ENCODE peak calls at places on chromosomes 5 and 9, in five cellular contexts. O, K, R, B and A are unnamed samples.

GRCh38 chr5:167916261-167916660 is 375.2 kb upstream of the WWC1 start:
- DNase-seq in O (no peak), K (no peak), B (no peak), R (no peak), A (no peak)

GRCh38 chr5:154541553-154541952 is 63.5 kb upstream of the HAND1 start:
- DNase-seq in O (no peak), R (peak), K (no peak), B (no peak), A (no peak)

GRCh38 chr9:96554326-96554725 is 65.3 kb downstream of the CDC14B start:
- DNase-seq in B (no peak), K (no peak), O (no peak), R (no peak), A (no peak)

GRCh38 chr5:28234356-28234968 is 1196.1 kb upstream of the CDH9 start:
- DNase-seq in R (no peak), K (no peak), O (no peak), B (no peak), A (no peak)

GRCh38 chr5:139725073-139725830 is 70.4 kb upstream of the PSD2 start:
- DNase-seq in O (peak), K (no peak), R (no peak), B (no peak), A (peak)

GRCh38 chr9:123089040-123089439 is 55.6 kb downstream of the GPR21 start:
- DNase-seq in R (no peak), B (no peak), K (no peak), O (no peak), A (no peak)

GRCh38 chr9:87112656-87113055 is 165.3 kb upstream of the GAS1 start:
- DNase-seq in R (no peak), K (no peak), B (no peak), O (no peak), A (no peak)

GRCh38 chr9:76887951-76888350 is 18.0 kb downstream of the PRUNE2 start:
- DNase-seq in B (no peak), O (no peak), R (no peak), K (no peak), A (no peak)

GRCh38 chr5:84249918-84250635 is 134.6 kb downstream of the EDIL3 start:
- DNase-seq in B (no peak), O (peak), R (no peak), K (no peak), A (no peak)

GRCh38 chr9:132125944-132126720 is 35.7 kb upstream of the NTNG2 start:
- DNase-seq in O (no peak), R (no peak), B (no peak), K (no peak), A (no peak)

GRCh38 chr5:166509085-166509484 is 1782.4 kb upstream of the WWC1 start:
- DNase-seq in K (no peak), B (peak), R (no peak), O (no peak), A (no peak)

GRCh38 chr5:62593331-62593730 is 14.7 kb downstream of the LRRC70 start:
- DNase-seq in O (no peak), R (no peak), K (no peak), B (no peak), A (no peak)

GRCh38 chr9:89619739-89620138 is 14.9 kb downstream of the GADD45G start:
- DNase-seq in K (no peak), R (no peak), B (no peak), O (no peak), A (no peak)

GRCh38 chr9:91899611-91900010 is 50.4 kb downstream of the ROR2 start:
- DNase-seq in R (no peak), O (no peak), B (no peak), K (no peak), A (no peak)

GRCh38 chr9:103941104-103941503 is 153.0 kb upstream of the SMC2 start:
- DNase-seq in B (no peak), K (no peak), O (no peak), R (no peak), A (no peak)

GRCh38 chr5:95530441-95530840 is 24.3 kb downstream of the SKIC3 start:
- DNase-seq in O (peak), K (no peak), B (no peak), R (no peak), A (no peak)

GRCh38 chr9:97398999-97399758 is 12.7 kb upstream of the TDRD7 start:
- DNase-seq in O (peak), R (peak), K (peak), B (peak), A (peak)

GRCh38 chr5:88377705-88378656 is 109.3 kb upstream of the TMEM161B start:
- DNase-seq in R (no peak), K (no peak), O (no peak), B (no peak), A (no peak)

GRCh38 chr9:105883847-105884246 is 189.5 kb downstream of the TMEM38B start:
- DNase-seq in K (no peak), O (no peak), B (no peak), R (no peak), A (no peak)

GRCh38 chr5:152593388-152593787 is 188.3 kb upstream of the NMUR2 start:
- DNase-seq in K (no peak), B (no peak), R (no peak), O (no peak), A (no peak)

GRCh38 chr5:139816566-139816965 is 21.0 kb downstream of the PSD2 start:
- DNase-seq in O (no peak), R (no peak), K (no peak), B (no peak), A (no peak)

GRCh38 chr9:133539434-133539833 is 4.9 kb downstream of the ADAMTSL2 start:
- DNase-seq in O (no peak), R (no peak), B (no peak), K (peak), A (no peak)

GRCh38 chr5:50564079-50564478 is 102.4 kb upstream of the PARP8 start:
- DNase-seq in R (no peak), K (no peak), B (no peak), O (no peak), A (no peak)

GRCh38 chr9:8589476-8589875 is 789.9 kb upstream of the DMAC1 start:
- DNase-seq in O (no peak), K (no peak), R (no peak), B (no peak), A (no peak)

GRCh38 chr9:85731128-85731630 is 10.6 kb downstream of the AGTPBP1 start:
- DNase-seq in K (no peak), B (no peak), R (no peak), O (no peak), A (no peak)

GRCh38 chr5:173920024-173920753 is 32.0 kb downstream of the CPEB4 start:
- DNase-seq in O (no peak), K (no peak), B (no peak), R (no peak), A (no peak)

GRCh38 chr5:59873113-59873512 is 20.4 kb downstream of the PDE4D start:
- DNase-seq in K (no peak), B (no peak), O (peak), R (no peak), A (no peak)

GRCh38 chr9:136674786-136675349 is 12.2 kb downstream of the EGFL7 start:
- DNase-seq in B (no peak), R (peak), K (no peak), O (no peak), A (no peak)

GRCh38 chr5:34735436-34736426 is 79.6 kb downstream of the RAI14 start:
- DNase-seq in O (peak), R (no peak), K (no peak), B (no peak), A (no peak)

GRCh38 chr5:42377496-42377895 is 45.7 kb upstream of the GHR start:
- DNase-seq in R (no peak), B (no peak), K (no peak), O (no peak), A (no peak)

GRCh38 chr5:83265318-83265717 is 188.0 kb downstream of the XRCC4 start:
- DNase-seq in K (no peak), B (no peak), R (peak), O (no peak), A (peak)

GRCh38 chr9:124769451-124770358 is 1.4 kb downstream of the NR6A1 start:
- DNase-seq in K (no peak), B (peak), R (peak), O (no peak), A (peak)

GRCh38 chr9:137630126-137630525 is 11.3 kb downstream of the EHMT1 start:
- DNase-seq in B (no peak), O (no peak), K (no peak), R (no peak), A (no peak)

GRCh38 chr5:17105744-17106450 is 111.5 kb upstream of the BASP1 start:
- DNase-seq in K (no peak), B (no peak), R (no peak), O (peak), A (no peak)

GRCh38 chr5:154857091-154857533 is 1.3 kb upstream of the CNOT8 start:
- DNase-seq in B (peak), K (peak), R (no peak), O (no peak), A (no peak)

GRCh38 chr5:167684251-167684650 is 607.2 kb upstream of the WWC1 start:
- DNase-seq in O (no peak), K (no peak), R (no peak), B (no peak), A (no peak)

GRCh38 chr5:158074992-158075769 is 216.2 kb upstream of the CLINT1 start:
- DNase-seq in R (peak), B (peak), O (peak), K (peak), A (peak)

GRCh38 chr9:123645126-123645525 is 284.8 kb downstream of the DENND1A start:
- DNase-seq in K (no peak), B (no peak), R (no peak), O (no peak), A (no peak)

GRCh38 chr5:616342-617039 is 4.4 kb downstream of the CEP72 start:
- DNase-seq in B (no peak), R (no peak), O (no peak), K (no peak), A (peak)
- TF ChIP-seq CTCF in B (no peak), R (no peak), O (peak), K (no peak), A (no peak)

GRCh38 chr5:107930891-107931290 is 260.2 kb upstream of the EFNA5 start:
- DNase-seq in K (no peak), O (no peak), B (no peak), R (no peak), A (no peak)

GRCh38 chr5:107929080-107929479 is 258.3 kb upstream of the EFNA5 start:
- DNase-seq in K (no peak), R (no peak), O (no peak), B (no peak), A (no peak)

GRCh38 chr5:107933326-107933725 is 262.6 kb upstream of the EFNA5 start:
- DNase-seq in B (no peak), R (no peak), O (no peak), K (no peak), A (no peak)

GRCh38 chr5:107926121-107926520 is 255.4 kb upstream of the EFNA5 start:
- DNase-seq in B (no peak), O (no peak), K (no peak), R (no peak), A (no peak)

GRCh38 chr5:107930092-107930491 is 259.4 kb upstream of the EFNA5 start:
- DNase-seq in B (no peak), O (no peak), R (no peak), K (no peak), A (no peak)
- TF ChIP-seq CTCF in B (no peak), O (no peak), R (no peak), K (no peak), A (no peak)

DNA sequence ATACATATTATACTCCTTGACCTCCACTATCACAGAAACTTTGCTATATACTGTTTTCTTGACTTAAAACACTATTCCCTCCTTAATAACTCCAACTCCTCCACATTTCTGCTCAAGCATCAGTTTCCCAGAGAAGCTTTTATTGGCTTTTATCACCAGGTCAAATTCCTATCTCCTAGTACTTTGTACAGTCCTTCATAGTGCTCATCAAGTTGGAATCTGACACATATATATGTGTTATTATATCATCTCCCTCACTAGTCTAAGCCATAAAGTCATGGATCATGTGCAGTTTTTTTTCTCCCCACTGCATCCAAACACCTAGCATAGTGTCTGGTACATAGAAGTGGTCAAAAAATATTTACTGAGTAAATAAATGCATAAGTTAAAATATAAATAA is 59.1 kb downstream of the BHMT start:
- DNase-seq in K (no peak), R (no peak), O (no peak), B (no peak), A (no peak)
- TF ChIP-seq CTCF in K (no peak), R (no peak), O (no peak), B (no peak), A (no peak)

GRCh38 chr9:35813434-35814105 is 1.3 kb downstream of the HINT2 start:
- DNase-seq in O (no peak), B (no peak), R (no peak), K (no peak), A (peak)
- TF ChIP-seq CTCF in O (peak), B (peak), R (no peak), K (no peak), A (peak)

GRCh38 chr5:103941554-103941953 is 379.0 kb upstream of the NUDT12 start:
- DNase-seq in K (no peak), R (no peak), B (no peak), O (no peak), A (no peak)

GRCh38 chr5:103938151-103938671 is 375.6 kb upstream of the NUDT12 start:
- DNase-seq in O (no peak), K (no peak), B (no peak), R (no peak), A (no peak)

GRCh38 chr5:103943243-103943642 is 380.7 kb upstream of the NUDT12 start:
- DNase-seq in K (no peak), B (no peak), R (no peak), O (no peak), A (no peak)

GRCh38 chr5:103942587-103943186 is 380.1 kb upstream of the NUDT12 start:
- DNase-seq in O (no peak), B (no peak), K (no peak), R (no peak), A (no peak)
- TF ChIP-seq CTCF in O (no peak), B (no peak), K (no peak), R (no peak), A (no peak)

GRCh38 chr5:172735141-172735831 is 35.7 kb downstream of the DUSP1 start:
- DNase-seq in K (no peak), R (no peak), O (no peak), B (no peak), A (no peak)

GRCh38 chr5:172731286-172732073 is 39.5 kb downstream of the DUSP1 start:
- DNase-seq in R (peak), K (no peak), O (no peak), B (no peak), A (peak)

GRCh38 chr5:172732201-172732865 is 38.7 kb downstream of the DUSP1 start:
- DNase-seq in R (no peak), O (no peak), K (no peak), B (no peak), A (no peak)

GRCh38 chr5:172733974-172734346 is 37.0 kb downstream of the DUSP1 start:
- DNase-seq in K (no peak), B (no peak), R (no peak), O (no peak), A (no peak)

GRCh38 chr5:172733179-172733973 is 37.6 kb downstream of the DUSP1 start:
- DNase-seq in B (no peak), O (peak), K (peak), R (peak), A (peak)
- TF ChIP-seq CTCF in B (no peak), O (no peak), K (no peak), R (no peak), A (no peak)

GRCh38 chr9:98943682-98944129 is at the start of gene COL15A1:
- DNase-seq in K (no peak), B (peak), O (no peak), R (peak), A (no peak)
- TF ChIP-seq CTCF in K (no peak), B (no peak), O (no peak), R (no peak), A (no peak)

GRCh38 chr9:121609845-121610637 is 41.4 kb upstream of the DAB2IP start:
- DNase-seq in R (peak), K (no peak), O (peak), B (no peak), A (no peak)
- TF ChIP-seq CTCF in R (no peak), K (no peak), O (no peak), B (no peak), A (no peak)

DNA sequence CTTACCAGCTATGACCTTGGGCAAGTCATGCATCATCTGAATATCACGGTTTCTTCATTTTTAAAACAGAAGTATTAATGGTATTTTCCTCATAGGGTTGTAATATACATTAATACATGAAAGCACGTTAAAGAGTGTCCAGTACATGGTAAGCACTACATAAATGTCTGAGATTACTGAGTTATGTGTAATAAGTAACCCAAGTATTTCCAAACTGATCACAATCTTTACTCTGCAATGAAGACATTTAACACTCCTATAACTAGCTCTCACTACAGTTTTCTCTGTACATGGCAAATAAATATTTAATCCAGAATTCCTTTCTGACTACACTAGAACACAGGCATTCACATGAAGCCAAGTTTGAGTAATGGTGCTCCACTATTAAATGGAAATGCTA is 4.0 kb downstream of the GLDC start:
- DNase-seq in B (no peak), R (no peak), O (no peak), K (no peak), A (no peak)
- TF ChIP-seq CTCF in B (no peak), R (no peak), O (no peak), K (no peak), A (no peak)

DNA sequence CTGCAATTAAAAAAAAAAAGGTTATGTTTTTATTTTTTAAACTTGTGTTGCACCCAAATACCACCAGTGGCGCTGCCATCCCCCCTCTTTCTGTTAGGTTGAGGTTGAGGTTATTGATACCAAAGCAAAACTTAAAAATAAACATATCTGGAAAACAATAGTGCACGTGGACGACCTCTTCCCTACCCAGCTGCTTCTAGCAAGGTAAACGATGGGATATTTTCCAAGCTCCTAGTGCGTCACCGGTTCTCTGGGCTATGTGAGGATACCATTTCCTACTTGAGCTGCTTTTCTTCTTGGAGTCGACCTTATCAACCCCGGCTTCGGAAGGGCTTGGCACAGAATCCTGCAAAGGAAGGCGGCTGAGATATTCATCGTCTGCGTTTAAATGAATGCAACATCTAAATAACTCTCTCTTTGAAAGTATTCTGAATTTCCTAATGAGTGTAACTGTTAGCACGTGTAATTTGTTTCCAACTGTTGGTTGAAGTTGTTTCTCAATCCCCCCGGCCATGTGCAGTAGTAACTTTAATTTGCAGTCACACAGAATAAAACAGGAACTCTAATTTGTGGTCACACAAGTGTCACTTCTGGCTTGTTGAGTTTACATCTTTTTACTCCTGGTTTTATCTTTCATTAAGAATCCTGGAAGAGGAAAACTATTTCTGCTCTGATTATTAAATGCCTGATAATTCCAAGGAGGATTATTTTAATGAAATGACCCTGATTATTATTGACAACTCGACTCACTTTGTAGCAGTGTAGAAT is 993 bp downstream of the SCAMP1 start:
- DNase-seq in R (peak), B (peak), O (no peak), K (no peak), A (peak)
- TF ChIP-seq CTCF in R (peak), B (peak), O (peak), K (no peak), A (peak)